ENCODE peak calls at places on chromosomes 6 and 20, in nine cellular contexts. F, D, S, J, B, Y, L, Q and A are unnamed samples.

GRCh38 chr20:59484228-59484627 is 120.1 kb upstream of the PHACTR3 start:
- DNase-seq in F (no peak), D (no peak), S (no peak), J (no peak), B (no peak), Y (no peak), L (no peak), Q (no peak), A (no peak)

GRCh38 chr20:41181567-41181966 is 44.2 kb downstream of the PLCG1 start:
- DNase-seq in F (no peak), D (no peak), S (no peak), J (no peak), B (no peak), Y (no peak), L (peak), Q (no peak), A (no peak)

GRCh38 chr6:112282217-112282616 is 27.9 kb upstream of the LAMA4 start:
- DNase-seq in F (peak), D (no peak), S (no peak), J (peak), B (no peak), Y (no peak), L (peak), Q (no peak), A (no peak)

GRCh38 chr6:30160391-30160790 is 620 bp downstream of the TRIM10 start:
- DNase-seq in F (no peak), D (no peak), S (no peak), J (no peak), B (no peak), Y (no peak), L (no peak), Q (no peak), A (no peak)

GRCh38 chr6:76275746-76276145 is 203.3 kb upstream of the IMPG1 start:
- DNase-seq in F (no peak), D (no peak), S (peak), J (no peak), B (no peak), Y (no peak), L (peak), Q (no peak), A (no peak)

GRCh38 chr6:116120430-116120829 is 5.5 kb downstream of the COL10A1 start:
- DNase-seq in F (no peak), D (no peak), S (no peak), J (no peak), B (no peak), Y (no peak), L (no peak), Q (no peak), A (no peak)

GRCh38 chr6:168452685-168453377 is 11.8 kb downstream of the SMOC2 start:
- DNase-seq in F (no peak), D (no peak), S (no peak), J (no peak), B (no peak), Y (no peak), L (no peak), Q (no peak), A (no peak)

GRCh38 chr20:16615199-16615598 is 42.0 kb upstream of the KIF16B start:
- DNase-seq in F (no peak), D (no peak), S (no peak), J (peak), B (no peak), Y (no peak), L (no peak), Q (no peak), A (no peak)

GRCh38 chr6:79946773-79947190 is 571 bp downstream of the ELOVL4 start:
- DNase-seq in F (peak), D (peak), S (no peak), J (peak), B (peak), Y (peak), L (no peak), Q (peak), A (peak)

GRCh38 chr6:66961191-66961590 is 1254.2 kb upstream of the EYS start:
- DNase-seq in F (no peak), D (no peak), S (no peak), J (no peak), B (no peak), Y (no peak), L (no peak), Q (no peak), A (no peak)

GRCh38 chr6:146857180-146857959 is 258.6 kb downstream of the ADGB start:
- DNase-seq in F (peak), D (peak), S (peak), J (peak), B (peak), Y (peak), L (peak), Q (peak), A (peak)

GRCh38 chr6:144434308-144434990 is 149.3 kb downstream of the UTRN start:
- DNase-seq in F (no peak), D (no peak), S (no peak), J (peak), B (no peak), Y (no peak), L (no peak), Q (no peak), A (no peak)

GRCh38 chr20:10171864-10172751 is 46.5 kb upstream of the SNAP25 start:
- DNase-seq in F (no peak), D (peak), S (no peak), J (peak), B (no peak), Y (no peak), L (peak), Q (no peak), A (no peak)

GRCh38 chr6:54267798-54268197 is 40.4 kb upstream of the TINAG start:
- DNase-seq in F (no peak), D (peak), S (no peak), J (peak), B (no peak), Y (no peak), L (peak), Q (no peak), A (no peak)

GRCh38 chr20:50991076-50991475 is 31.8 kb downstream of the KCNG1 start:
- DNase-seq in F (no peak), D (no peak), S (no peak), J (peak), B (no peak), Y (no peak), L (no peak), Q (no peak), A (no peak)

GRCh38 chr6:146785001-146785585 is 186.3 kb downstream of the ADGB start:
- DNase-seq in F (no peak), D (peak), S (peak), J (peak), B (peak), Y (peak), L (peak), Q (no peak), A (no peak)

GRCh38 chr6:8570241-8570924 is 135.0 kb upstream of the SLC35B3 start:
- DNase-seq in F (no peak), D (no peak), S (no peak), J (no peak), B (no peak), Y (no peak), L (no peak), Q (no peak), A (no peak)

GRCh38 chr6:33738879-33739278 is 7.8 kb downstream of the IP6K3 start:
- DNase-seq in F (no peak), D (no peak), S (no peak), J (no peak), B (no peak), Y (no peak), L (no peak), Q (no peak), A (no peak)

GRCh38 chr20:1326031-1326930 is 2.7 kb downstream of the SDCBP2 start:
- DNase-seq in F (no peak), D (no peak), S (no peak), J (peak), B (no peak), Y (no peak), L (peak), Q (no peak), A (peak)

GRCh38 chr20:49288250-49288751 is 10.4 kb upstream of the ZNFX1 start:
- DNase-seq in F (no peak), D (no peak), S (no peak), J (no peak), B (no peak), Y (no peak), L (peak), Q (no peak), A (no peak)

GRCh38 chr6:17710331-17710730 is 3.6 kb upstream of the NUP153 start:
- DNase-seq in F (no peak), D (no peak), S (no peak), J (peak), B (no peak), Y (no peak), L (no peak), Q (no peak), A (no peak)

GRCh38 chr6:26234421-26235239 is 130.4 kb upstream of the BTN3A2 start:
- DNase-seq in F (peak), D (no peak), S (no peak), J (peak), B (peak), Y (peak), L (peak), Q (peak), A (peak)

GRCh38 chr6:40999498-41000070 is 39.4 kb downstream of the UNC5CL start:
- DNase-seq in F (peak), D (peak), S (peak), J (peak), B (no peak), Y (no peak), L (peak), Q (no peak), A (no peak)

GRCh38 chr6:13331516-13332348 is 3.4 kb upstream of the TBC1D7 start:
- DNase-seq in F (peak), D (no peak), S (no peak), J (peak), B (peak), Y (no peak), L (peak), Q (no peak), A (no peak)

GRCh38 chr6:131978522-131978921 is 27.4 kb upstream of the CCN2 start:
- DNase-seq in F (no peak), D (no peak), S (no peak), J (no peak), B (no peak), Y (no peak), L (no peak), Q (no peak), A (no peak)

GRCh38 chr20:24492031-24492607 is 22.7 kb downstream of the SYNDIG1 start:
- DNase-seq in F (no peak), D (no peak), S (no peak), J (no peak), B (no peak), Y (no peak), L (peak), Q (no peak), A (no peak)

GRCh38 chr20:59777321-59777705 is 156.1 kb downstream of the SYCP2 start:
- DNase-seq in F (no peak), D (no peak), S (no peak), J (no peak), B (no peak), Y (no peak), L (no peak), Q (no peak), A (no peak)

GRCh38 chr20:32622585-32623468 is 37.7 kb upstream of the NOL4L start:
- DNase-seq in F (no peak), D (no peak), S (no peak), J (no peak), B (no peak), Y (no peak), L (no peak), Q (no peak), A (no peak)